ENCODE peak calls at places on chromosomes 16 and 17, in nine cellular contexts. One of them, this sample, is unnamed. For H3K4me1, the result is how much of the 10 kb centered on the place peaks cover.

GRCh38 chr17:32342603-32343325 is 791 bp upstream of the C17orf75 start:
- DNase-seq in heart left ventricle: no peak
- DNase-seq in H1: peak
- DNase-seq in ovary: no peak
- DNase-seq in A549: peak
- DNase-seq in esophagus squamous epithelium: no peak
- DNase-seq in vagina: no peak
- DNase-seq in endothelial cell of umbilical vein: no peak
- DNase-seq in tibial nerve: no peak
- DNase-seq in this sample: no peak

GRCh38 chr17:2346475-2346874 is 9.2 kb downstream of the SGSM2 start:
- DNase-seq in esophagus squamous epithelium: no peak
- DNase-seq in vagina: no peak
- DNase-seq in heart left ventricle: no peak
- DNase-seq in endothelial cell of umbilical vein: no peak
- DNase-seq in ovary: no peak
- DNase-seq in H1: no peak
- DNase-seq in tibial nerve: no peak
- DNase-seq in A549: no peak
- DNase-seq in this sample: peak

GRCh38 chr17:81365601-81366585 is 29.4 kb upstream of the BAHCC1 start:
- DNase-seq in tibial nerve: no peak
- DNase-seq in H1: no peak
- DNase-seq in endothelial cell of umbilical vein: peak
- DNase-seq in heart left ventricle: no peak
- DNase-seq in ovary: peak
- DNase-seq in vagina: no peak
- DNase-seq in esophagus squamous epithelium: no peak
- DNase-seq in A549: no peak
- DNase-seq in this sample: no peak

GRCh38 chr16:85369741-85370528 is 243.2 kb upstream of the GSE1 start:
- DNase-seq in heart left ventricle: no peak
- DNase-seq in A549: peak
- DNase-seq in H1: peak
- DNase-seq in vagina: no peak
- DNase-seq in tibial nerve: peak
- DNase-seq in ovary: no peak
- DNase-seq in esophagus squamous epithelium: no peak
- DNase-seq in endothelial cell of umbilical vein: no peak
- DNase-seq in this sample: no peak

GRCh38 chr16:15849209-15849981 is 7.4 kb downstream of the MYH11 start:
- DNase-seq in esophagus squamous epithelium: no peak
- DNase-seq in endothelial cell of umbilical vein: no peak
- DNase-seq in heart left ventricle: no peak
- DNase-seq in vagina: no peak
- DNase-seq in H1: no peak
- DNase-seq in A549: no peak
- DNase-seq in tibial nerve: no peak
- DNase-seq in ovary: no peak
- DNase-seq in this sample: no peak

GRCh38 chr17:42283241-42284019 is 4.9 kb upstream of the STAT5A start:
- DNase-seq in heart left ventricle: no peak
- DNase-seq in esophagus squamous epithelium: no peak
- DNase-seq in vagina: no peak
- DNase-seq in ovary: no peak
- DNase-seq in tibial nerve: no peak
- DNase-seq in H1: no peak
- DNase-seq in A549: no peak
- DNase-seq in endothelial cell of umbilical vein: no peak
- DNase-seq in this sample: peak

GRCh38 chr16:9682320-9682719 is 499.9 kb downstream of the GRIN2A start:
- DNase-seq in esophagus squamous epithelium: no peak
- DNase-seq in endothelial cell of umbilical vein: no peak
- DNase-seq in A549: no peak
- DNase-seq in ovary: no peak
- DNase-seq in heart left ventricle: no peak
- DNase-seq in vagina: no peak
- DNase-seq in H1: no peak
- DNase-seq in tibial nerve: no peak
- DNase-seq in this sample: no peak

GRCh38 chr17:1643293-1643998 is 2.1 kb downstream of the SCARF1 start:
- DNase-seq in H1: peak
- DNase-seq in ovary: no peak
- DNase-seq in esophagus squamous epithelium: no peak
- DNase-seq in vagina: no peak
- DNase-seq in endothelial cell of umbilical vein: no peak
- DNase-seq in heart left ventricle: peak
- DNase-seq in A549: peak
- DNase-seq in tibial nerve: no peak
- DNase-seq in this sample: no peak

GRCh38 chr17:29618272-29619065 is 4.2 kb downstream of the CORO6 start:
- DNase-seq in esophagus squamous epithelium: no peak
- DNase-seq in endothelial cell of umbilical vein: no peak
- DNase-seq in A549: no peak
- DNase-seq in tibial nerve: no peak
- DNase-seq in H1: no peak
- DNase-seq in vagina: no peak
- DNase-seq in ovary: no peak
- DNase-seq in heart left ventricle: no peak
- DNase-seq in this sample: no peak

GRCh38 chr17:28641579-28641978 is 3.4 kb downstream of the BLTP2 start:
- DNase-seq in heart left ventricle: no peak
- DNase-seq in H1: no peak
- DNase-seq in vagina: no peak
- DNase-seq in tibial nerve: no peak
- DNase-seq in A549: no peak
- DNase-seq in endothelial cell of umbilical vein: no peak
- DNase-seq in ovary: no peak
- DNase-seq in esophagus squamous epithelium: no peak
- DNase-seq in this sample: no peak

GRCh38 chr17:70655179-70655578 is 485.8 kb downstream of the KCNJ2 start:
- DNase-seq in esophagus squamous epithelium: no peak
- DNase-seq in tibial nerve: no peak
- DNase-seq in H1: no peak
- DNase-seq in endothelial cell of umbilical vein: no peak
- DNase-seq in vagina: no peak
- DNase-seq in heart left ventricle: no peak
- DNase-seq in ovary: no peak
- DNase-seq in A549: no peak
- DNase-seq in this sample: no peak

GRCh38 chr16:66878067-66878466 is 2.2 kb upstream of the PDP2 start:
- DNase-seq in A549: no peak
- DNase-seq in endothelial cell of umbilical vein: no peak
- DNase-seq in ovary: no peak
- DNase-seq in heart left ventricle: no peak
- DNase-seq in tibial nerve: no peak
- DNase-seq in H1: no peak
- DNase-seq in esophagus squamous epithelium: no peak
- DNase-seq in vagina: no peak
- DNase-seq in this sample: no peak

GRCh38 chr17:49752508-49752907 is 11.4 kb downstream of the FAM117A start:
- DNase-seq in ovary: no peak
- DNase-seq in vagina: no peak
- DNase-seq in A549: no peak
- DNase-seq in tibial nerve: no peak
- DNase-seq in heart left ventricle: no peak
- DNase-seq in H1: no peak
- DNase-seq in endothelial cell of umbilical vein: no peak
- DNase-seq in esophagus squamous epithelium: no peak
- DNase-seq in this sample: no peak
- H3K4me1 ChIP-seq in ovary: under half
- H3K4me1 ChIP-seq in vagina: under half
- H3K4me1 ChIP-seq in A549: under half
- H3K4me1 ChIP-seq in tibial nerve: under half
- H3K4me1 ChIP-seq in heart left ventricle: under half
- H3K4me1 ChIP-seq in H1: under half
- H3K4me1 ChIP-seq in endothelial cell of umbilical vein: under half
- H3K4me1 ChIP-seq in esophagus squamous epithelium: under half
- H3K4me1 ChIP-seq in this sample: under half

GRCh38 chr17:38427160-38427949 is 909 bp upstream of the ARHGAP23 start:
- DNase-seq in heart left ventricle: no peak
- DNase-seq in A549: no peak
- DNase-seq in tibial nerve: no peak
- DNase-seq in vagina: no peak
- DNase-seq in esophagus squamous epithelium: no peak
- DNase-seq in endothelial cell of umbilical vein: no peak
- DNase-seq in H1: no peak
- DNase-seq in ovary: no peak
- DNase-seq in this sample: no peak
- H3K4me3 ChIP-seq in heart left ventricle: peak
- H3K4me3 ChIP-seq in A549: peak
- H3K4me3 ChIP-seq in tibial nerve: peak
- H3K4me3 ChIP-seq in vagina: peak
- H3K4me3 ChIP-seq in esophagus squamous epithelium: peak
- H3K4me3 ChIP-seq in endothelial cell of umbilical vein: peak
- H3K4me3 ChIP-seq in H1: peak
- H3K4me3 ChIP-seq in ovary: peak
- H3K4me3 ChIP-seq in this sample: peak

GRCh38 chr17:57803026-57803425 is 46.8 kb downstream of the MRPS23 start:
- DNase-seq in heart left ventricle: no peak
- DNase-seq in vagina: no peak
- DNase-seq in tibial nerve: no peak
- DNase-seq in endothelial cell of umbilical vein: no peak
- DNase-seq in ovary: no peak
- DNase-seq in esophagus squamous epithelium: no peak
- DNase-seq in A549: no peak
- DNase-seq in H1: no peak
- DNase-seq in this sample: no peak
- TF ChIP-seq POLR2A in heart left ventricle: no peak
- TF ChIP-seq POLR2A in vagina: no peak
- TF ChIP-seq POLR2A in tibial nerve: no peak
- TF ChIP-seq POLR2A in endothelial cell of umbilical vein: no peak
- TF ChIP-seq POLR2A in ovary: no peak
- TF ChIP-seq POLR2A in esophagus squamous epithelium: no peak
- TF ChIP-seq POLR2A in A549: no peak
- TF ChIP-seq POLR2A in H1: no peak
- TF ChIP-seq POLR2A in this sample: no peak

GRCh38 chr17:63702616-63703015 is 2.7 kb upstream of the LIMD2 start:
- DNase-seq in ovary: no peak
- DNase-seq in heart left ventricle: no peak
- DNase-seq in A549: no peak
- DNase-seq in vagina: no peak
- DNase-seq in H1: no peak
- DNase-seq in tibial nerve: no peak
- DNase-seq in esophagus squamous epithelium: no peak
- DNase-seq in endothelial cell of umbilical vein: no peak
- DNase-seq in this sample: peak

GRCh38 chr17:63703029-63703428 is 3.1 kb upstream of the LIMD2 start:
- DNase-seq in tibial nerve: no peak
- DNase-seq in A549: no peak
- DNase-seq in esophagus squamous epithelium: no peak
- DNase-seq in vagina: no peak
- DNase-seq in ovary: no peak
- DNase-seq in heart left ventricle: no peak
- DNase-seq in endothelial cell of umbilical vein: no peak
- DNase-seq in H1: no peak
- DNase-seq in this sample: peak

GRCh38 chr17:63704836-63705235 is 4.9 kb upstream of the LIMD2 start:
- DNase-seq in vagina: no peak
- DNase-seq in heart left ventricle: no peak
- DNase-seq in endothelial cell of umbilical vein: no peak
- DNase-seq in H1: no peak
- DNase-seq in tibial nerve: no peak
- DNase-seq in ovary: no peak
- DNase-seq in A549: no peak
- DNase-seq in esophagus squamous epithelium: no peak
- DNase-seq in this sample: peak

GRCh38 chr17:63704259-63704576 is 4.3 kb upstream of the LIMD2 start:
- DNase-seq in vagina: no peak
- DNase-seq in esophagus squamous epithelium: no peak
- DNase-seq in heart left ventricle: no peak
- DNase-seq in ovary: no peak
- DNase-seq in H1: no peak
- DNase-seq in A549: no peak
- DNase-seq in endothelial cell of umbilical vein: no peak
- DNase-seq in tibial nerve: no peak
- DNase-seq in this sample: peak

DNA sequence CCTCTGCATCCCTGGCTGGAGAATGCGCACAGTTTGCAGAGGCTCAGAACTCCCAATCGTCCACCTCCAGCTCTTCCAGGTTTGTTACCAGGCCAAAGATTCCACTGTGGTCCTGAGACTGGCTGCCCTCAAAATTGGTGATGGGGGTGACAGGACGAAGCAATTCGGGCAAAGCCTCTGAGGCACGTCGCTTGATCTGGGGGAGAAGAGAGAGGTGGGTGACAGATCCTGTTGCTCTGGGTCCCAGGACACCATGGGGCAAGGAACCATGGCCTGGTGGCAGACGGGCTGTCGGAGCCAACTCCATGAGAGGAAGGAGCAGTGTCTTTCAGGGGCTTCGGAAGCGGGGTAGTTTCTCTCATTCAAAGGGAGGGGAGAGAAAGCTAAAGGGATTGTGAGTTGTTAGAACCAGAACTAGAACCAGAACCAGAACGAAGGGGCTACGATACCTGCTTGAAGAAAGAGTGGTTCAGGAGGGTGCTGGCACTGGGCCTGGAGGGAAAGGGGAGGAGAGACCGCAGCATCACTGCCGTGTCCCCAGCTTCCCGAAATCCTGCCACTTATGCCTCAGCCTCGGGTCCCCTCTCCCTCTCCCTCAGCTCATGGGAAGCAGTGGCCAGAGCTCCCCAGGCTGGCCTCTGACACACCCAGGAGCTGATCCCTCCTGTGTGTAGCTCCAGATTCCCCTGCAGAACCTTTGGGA is 3.8 kb upstream of the LIMD2 start:
- DNase-seq in esophagus squamous epithelium: no peak
- DNase-seq in ovary: no peak
- DNase-seq in vagina: no peak
- DNase-seq in endothelial cell of umbilical vein: no peak
- DNase-seq in A549: no peak
- DNase-seq in heart left ventricle: no peak
- DNase-seq in H1: no peak
- DNase-seq in tibial nerve: no peak
- DNase-seq in this sample: peak
- H3K4me1 ChIP-seq in esophagus squamous epithelium: half or more
- H3K4me1 ChIP-seq in ovary: under half
- H3K4me1 ChIP-seq in vagina: under half
- H3K4me1 ChIP-seq in endothelial cell of umbilical vein: under half
- H3K4me1 ChIP-seq in A549: under half
- H3K4me1 ChIP-seq in heart left ventricle: under half
- H3K4me1 ChIP-seq in H1: under half
- H3K4me1 ChIP-seq in tibial nerve: under half
- H3K4me1 ChIP-seq in this sample: under half

GRCh38 chr16:31819386-31819785 is 54.2 kb upstream of the ZNF267 start:
- DNase-seq in heart left ventricle: no peak
- DNase-seq in H1: no peak
- DNase-seq in tibial nerve: no peak
- DNase-seq in esophagus squamous epithelium: no peak
- DNase-seq in A549: no peak
- DNase-seq in ovary: no peak
- DNase-seq in endothelial cell of umbilical vein: no peak
- DNase-seq in vagina: no peak
- DNase-seq in this sample: no peak

GRCh38 chr16:31819948-31820347 is 53.7 kb upstream of the ZNF267 start:
- DNase-seq in esophagus squamous epithelium: no peak
- DNase-seq in vagina: no peak
- DNase-seq in endothelial cell of umbilical vein: no peak
- DNase-seq in heart left ventricle: no peak
- DNase-seq in tibial nerve: no peak
- DNase-seq in A549: no peak
- DNase-seq in ovary: no peak
- DNase-seq in H1: no peak
- DNase-seq in this sample: no peak
- H3K4me3 ChIP-seq in esophagus squamous epithelium: no peak
- H3K4me3 ChIP-seq in vagina: no peak
- H3K4me3 ChIP-seq in endothelial cell of umbilical vein: no peak
- H3K4me3 ChIP-seq in heart left ventricle: no peak
- H3K4me3 ChIP-seq in tibial nerve: no peak
- H3K4me3 ChIP-seq in A549: no peak
- H3K4me3 ChIP-seq in ovary: no peak
- H3K4me3 ChIP-seq in H1: no peak
- H3K4me3 ChIP-seq in this sample: no peak